ENCODE peak calls at places on chromosomes 7 and 10, in four cellular contexts. One of them, this sample, is unnamed. For H3K4me1, the result is how much of the 10 kb centered on the place peaks cover.

GRCh38 chr7:31111109-31111451 is 59.0 kb downstream of the ADCYAP1R1 start:
- DNase-seq in GM23338: no peak
- DNase-seq in astrocyte: no peak
- DNase-seq in right lobe of liver: no peak
- DNase-seq in this sample: no peak

GRCh38 chr7:2807846-2808772 is 36.0 kb downstream of the GNA12 start:
- DNase-seq in GM23338: peak
- DNase-seq in right lobe of liver: no peak
- DNase-seq in astrocyte: no peak
- DNase-seq in this sample: no peak

GRCh38 chr10:44353721-44354120 is 31.2 kb downstream of the CXCL12 start:
- DNase-seq in right lobe of liver: no peak
- DNase-seq in GM23338: no peak
- DNase-seq in astrocyte: no peak
- DNase-seq in this sample: no peak

GRCh38 chr7:24709051-24709450 is 48.2 kb downstream of the GSDME start:
- DNase-seq in right lobe of liver: no peak
- DNase-seq in astrocyte: no peak
- DNase-seq in GM23338: no peak
- DNase-seq in this sample: no peak

GRCh38 chr7:135936497-135937217 is 40.5 kb downstream of the MTPN start:
- DNase-seq in GM23338: no peak
- DNase-seq in astrocyte: no peak
- DNase-seq in right lobe of liver: no peak
- DNase-seq in this sample: no peak

GRCh38 chr7:157799076-157799685 is 462.4 kb downstream of the DNAJB6 start:
- DNase-seq in right lobe of liver: peak
- DNase-seq in astrocyte: no peak
- DNase-seq in GM23338: no peak
- DNase-seq in this sample: no peak

GRCh38 chr10:122363722-122364463 is 10.6 kb upstream of the PLEKHA1 start:
- DNase-seq in astrocyte: no peak
- DNase-seq in right lobe of liver: no peak
- DNase-seq in GM23338: no peak
- DNase-seq in this sample: no peak

GRCh38 chr7:155369-156000 is 36.9 kb upstream of the FAM20C start:
- DNase-seq in astrocyte: no peak
- DNase-seq in right lobe of liver: no peak
- DNase-seq in GM23338: no peak
- DNase-seq in this sample: no peak

GRCh38 chr10:4067552-4068254 is 282.7 kb upstream of the KLF6 start:
- DNase-seq in GM23338: no peak
- DNase-seq in right lobe of liver: no peak
- DNase-seq in astrocyte: no peak
- DNase-seq in this sample: no peak

GRCh38 chr10:95360122-95360715 is 69.4 kb upstream of the PDLIM1 start:
- DNase-seq in GM23338: no peak
- DNase-seq in right lobe of liver: no peak
- DNase-seq in astrocyte: no peak
- DNase-seq in this sample: no peak

GRCh38 chr7:75698358-75698757 is 40.4 kb downstream of the HIP1 start:
- DNase-seq in astrocyte: no peak
- DNase-seq in right lobe of liver: no peak
- DNase-seq in GM23338: no peak
- DNase-seq in this sample: no peak

GRCh38 chr10:33509231-33509871 is 174.9 kb upstream of the NRP1 start:
- DNase-seq in right lobe of liver: no peak
- DNase-seq in GM23338: peak
- DNase-seq in astrocyte: peak
- DNase-seq in this sample: no peak

GRCh38 chr10:69644658-69645295 is 14.7 kb downstream of the FAM241B start:
- DNase-seq in right lobe of liver: peak
- DNase-seq in GM23338: peak
- DNase-seq in astrocyte: peak
- DNase-seq in this sample: peak

GRCh38 chr7:94294471-94295131 is 100.1 kb upstream of the COL1A2 start:
- DNase-seq in GM23338: no peak
- DNase-seq in astrocyte: no peak
- DNase-seq in right lobe of liver: no peak
- DNase-seq in this sample: no peak

GRCh38 chr10:94403034-94403822 is 887 bp downstream of the TBC1D12 start:
- DNase-seq in GM23338: peak
- DNase-seq in astrocyte: peak
- DNase-seq in right lobe of liver: peak
- DNase-seq in this sample: peak

GRCh38 chr10:69320521-69320920 is 42.2 kb downstream of the HK1 start:
- DNase-seq in right lobe of liver: no peak
- DNase-seq in astrocyte: no peak
- DNase-seq in GM23338: no peak
- DNase-seq in this sample: no peak

GRCh38 chr7:134892963-134893362 is 93.3 kb upstream of the AGBL3 start:
- DNase-seq in astrocyte: no peak
- DNase-seq in GM23338: no peak
- DNase-seq in right lobe of liver: no peak
- DNase-seq in this sample: no peak
- H3K4me1 ChIP-seq in astrocyte: under half
- H3K4me1 ChIP-seq in GM23338: under half
- H3K4me1 ChIP-seq in right lobe of liver: under half
- H3K4me1 ChIP-seq in this sample: under half

GRCh38 chr10:73873843-73874215 is 526 bp downstream of the CAMK2G start:
- DNase-seq in right lobe of liver: no peak
- DNase-seq in GM23338: no peak
- DNase-seq in astrocyte: no peak
- DNase-seq in this sample: no peak
- H3K4me1 ChIP-seq in right lobe of liver: under half
- H3K4me1 ChIP-seq in GM23338: under half
- H3K4me1 ChIP-seq in astrocyte: under half
- H3K4me1 ChIP-seq in this sample: under half

DNA sequence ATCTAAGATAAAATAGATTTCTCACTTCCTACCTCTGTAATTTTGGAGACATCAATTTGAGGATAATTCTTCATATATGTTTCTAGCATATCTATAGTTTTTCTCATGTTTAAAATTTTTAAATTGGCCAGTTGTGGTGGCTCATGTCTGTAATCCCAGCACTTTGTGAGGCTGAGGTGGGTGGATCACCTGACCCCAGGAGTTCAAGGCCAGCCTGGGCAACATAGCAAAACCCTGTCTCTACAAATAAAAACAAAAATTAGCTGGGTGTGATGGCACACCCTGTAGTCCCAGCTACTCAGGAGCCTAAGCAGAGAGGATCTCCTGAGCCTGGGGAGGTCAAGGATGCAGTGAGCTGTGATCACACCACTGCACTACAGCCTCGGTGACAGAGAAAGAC is 4.9 kb downstream of the ACBD5 start:
- DNase-seq in right lobe of liver: no peak
- DNase-seq in astrocyte: no peak
- DNase-seq in GM23338: no peak
- DNase-seq in this sample: no peak
- H3K4me1 ChIP-seq in right lobe of liver: under half
- H3K4me1 ChIP-seq in astrocyte: under half
- H3K4me1 ChIP-seq in GM23338: under half
- H3K4me1 ChIP-seq in this sample: under half

GRCh38 chr10:117519895-117520294 is 22.7 kb upstream of the EMX2 start:
- DNase-seq in GM23338: no peak
- DNase-seq in right lobe of liver: no peak
- DNase-seq in astrocyte: no peak
- DNase-seq in this sample: no peak

GRCh38 chr10:117514971-117515370 is 27.6 kb upstream of the EMX2 start:
- DNase-seq in right lobe of liver: no peak
- DNase-seq in GM23338: no peak
- DNase-seq in astrocyte: no peak
- DNase-seq in this sample: no peak

GRCh38 chr10:117518246-117518645 is 24.3 kb upstream of the EMX2 start:
- DNase-seq in GM23338: no peak
- DNase-seq in right lobe of liver: no peak
- DNase-seq in astrocyte: no peak
- DNase-seq in this sample: no peak

DNA sequence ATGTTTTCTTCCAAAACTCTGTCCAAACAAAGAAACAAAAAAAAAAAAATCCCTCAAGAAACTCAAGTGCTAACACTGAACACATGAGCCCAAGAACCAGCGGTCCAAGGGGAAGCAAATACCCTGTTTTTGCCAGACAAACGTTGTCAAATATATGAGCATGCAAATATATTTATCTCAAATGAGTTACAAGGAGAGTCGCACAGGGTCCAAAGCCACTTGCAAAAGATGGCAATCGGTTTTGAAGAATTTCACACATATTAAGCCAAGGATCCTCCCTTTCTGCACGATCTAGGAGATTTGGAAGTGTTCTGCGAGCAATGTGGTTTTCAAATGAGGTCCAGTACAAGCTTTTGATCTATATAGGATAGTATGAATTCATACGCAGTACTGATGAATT is 23.2 kb upstream of the EMX2 start:
- DNase-seq in astrocyte: no peak
- DNase-seq in GM23338: no peak
- DNase-seq in right lobe of liver: no peak
- DNase-seq in this sample: no peak
- H3K4me1 ChIP-seq in astrocyte: under half
- H3K4me1 ChIP-seq in GM23338: under half
- H3K4me1 ChIP-seq in right lobe of liver: under half
- H3K4me1 ChIP-seq in this sample: under half

GRCh38 chr10:126479280-126479679 is 91.0 kb upstream of the ADAM12 start:
- DNase-seq in right lobe of liver: no peak
- DNase-seq in GM23338: no peak
- DNase-seq in astrocyte: no peak
- DNase-seq in this sample: no peak
- H3K4me1 ChIP-seq in right lobe of liver: under half
- H3K4me1 ChIP-seq in GM23338: under half
- H3K4me1 ChIP-seq in astrocyte: under half
- H3K4me1 ChIP-seq in this sample: under half

This sample was measured in neural progenitor cell.